ENCODE peak calls at places on chromosome 11, in four cellular contexts. One of them, this sample, is unnamed.

GRCh38 chr11:66820381-66820780 is 22.9 kb upstream of the RCE1 start:
- DNase-seq in amniotic stem cell: no peak
- DNase-seq in activated T-cell treated with anti-CD3 and anti-CD28 coated beads for 48 hours: no peak
- DNase-seq in uterus: no peak
- DNase-seq in this sample: no peak

GRCh38 chr11:45983471-45983845 is 61.0 kb downstream of the LARGE2 start:
- DNase-seq in amniotic stem cell: no peak
- DNase-seq in activated T-cell treated with anti-CD3 and anti-CD28 coated beads for 48 hours: no peak
- DNase-seq in uterus: no peak
- DNase-seq in this sample: no peak

GRCh38 chr11:848988-849824 is 6.6 kb downstream of the TSPAN4 start:
- DNase-seq in activated T-cell treated with anti-CD3 and anti-CD28 coated beads for 48 hours: no peak
- DNase-seq in uterus: no peak
- DNase-seq in amniotic stem cell: no peak
- DNase-seq in this sample: no peak

GRCh38 chr11:124891390-124891861 is 6.2 kb downstream of the ROBO4 start:
- DNase-seq in amniotic stem cell: no peak
- DNase-seq in uterus: no peak
- DNase-seq in activated T-cell treated with anti-CD3 and anti-CD28 coated beads for 48 hours: no peak
- DNase-seq in this sample: no peak

GRCh38 chr11:46951864-46952263 is 15.3 kb downstream of the CSTPP1 start:
- DNase-seq in uterus: no peak
- DNase-seq in amniotic stem cell: no peak
- DNase-seq in activated T-cell treated with anti-CD3 and anti-CD28 coated beads for 48 hours: no peak
- DNase-seq in this sample: no peak

GRCh38 chr11:8604078-8604723 is 10.2 kb upstream of the STK33 start:
- DNase-seq in activated T-cell treated with anti-CD3 and anti-CD28 coated beads for 48 hours: peak; percentile 35
- DNase-seq in amniotic stem cell: peak; percentile 99
- DNase-seq in uterus: peak; percentile 74
- DNase-seq in this sample: peak; percentile 100

GRCh38 chr11:6402561-6402981 is 12.3 kb downstream of the SMPD1 start:
- DNase-seq in amniotic stem cell: no peak
- DNase-seq in uterus: no peak
- DNase-seq in activated T-cell treated with anti-CD3 and anti-CD28 coated beads for 48 hours: peak; percentile 49
- DNase-seq in this sample: no peak

GRCh38 chr11:122159173-122159701 is 43.2 kb upstream of the BLID start:
- DNase-seq in uterus: peak; percentile 56
- DNase-seq in activated T-cell treated with anti-CD3 and anti-CD28 coated beads for 48 hours: no peak
- DNase-seq in amniotic stem cell: no peak
- DNase-seq in this sample: no peak

GRCh38 chr11:115912484-115912945 is 408.3 kb upstream of the CADM1 start:
- DNase-seq in uterus: no peak
- DNase-seq in amniotic stem cell: no peak
- DNase-seq in activated T-cell treated with anti-CD3 and anti-CD28 coated beads for 48 hours: no peak
- DNase-seq in this sample: no peak

GRCh38 chr11:47466701-47467250 is 17.8 kb upstream of the RAPSN start:
- DNase-seq in activated T-cell treated with anti-CD3 and anti-CD28 coated beads for 48 hours: no peak
- DNase-seq in amniotic stem cell: no peak
- DNase-seq in uterus: peak; percentile 36
- DNase-seq in this sample: no peak

GRCh38 chr11:8806974-8807373 is 104.0 kb upstream of the AKIP1 start:
- DNase-seq in activated T-cell treated with anti-CD3 and anti-CD28 coated beads for 48 hours: no peak
- DNase-seq in amniotic stem cell: no peak
- DNase-seq in uterus: no peak
- DNase-seq in this sample: no peak

This sample was measured in AG09319.